ENCODE peak calls at places on chromosomes 16 and 17, in five cellular contexts. One of them, this sample, is unnamed.
A peak's percentile ranks its signal among the peaks of the same experiment; 100 is the strongest.

GRCh38 chr17:74898376-74898946 is 5.0 kb upstream of the FADS6 start:
- DNase-seq in nucleus accumbens: no peak
- DNase-seq in ELF-1: no peak
- DNase-seq in NCI-H2081: no peak
- DNase-seq in sigmoid colon: no peak
- DNase-seq in this sample: no peak

GRCh38 chr17:30357476-30357875 is 21.3 kb upstream of the CPD start:
- DNase-seq in nucleus accumbens: no peak
- DNase-seq in NCI-H2081: no peak
- DNase-seq in sigmoid colon: no peak
- DNase-seq in ELF-1: no peak
- DNase-seq in this sample: no peak

GRCh38 chr17:42023524-42024349 is 3.8 kb downstream of the NKIRAS2 start:
- DNase-seq in sigmoid colon: peak; percentile 72
- DNase-seq in nucleus accumbens: no peak
- DNase-seq in NCI-H2081: no peak
- DNase-seq in ELF-1: no peak
- DNase-seq in this sample: no peak

GRCh38 chr17:74901353-74902145 is 8.1 kb upstream of the FADS6 start:
- DNase-seq in sigmoid colon: no peak
- DNase-seq in ELF-1: no peak
- DNase-seq in nucleus accumbens: no peak
- DNase-seq in NCI-H2081: no peak
- DNase-seq in this sample: no peak

GRCh38 chr16:49634235-49635008 is 221.5 kb downstream of the ZNF423 start:
- DNase-seq in sigmoid colon: no peak
- DNase-seq in NCI-H2081: no peak
- DNase-seq in ELF-1: no peak
- DNase-seq in nucleus accumbens: no peak
- DNase-seq in this sample: no peak

GRCh38 chr16:88347656-88348376 is 34.9 kb upstream of the ZNF469 start:
- DNase-seq in sigmoid colon: peak; percentile 44
- DNase-seq in nucleus accumbens: no peak
- DNase-seq in NCI-H2081: no peak
- DNase-seq in ELF-1: no peak
- DNase-seq in this sample: peak; percentile 61

GRCh38 chr17:79124513-79125209 is 50.0 kb downstream of the ENGASE start:
- DNase-seq in nucleus accumbens: no peak
- DNase-seq in NCI-H2081: no peak
- DNase-seq in ELF-1: no peak
- DNase-seq in sigmoid colon: no peak
- DNase-seq in this sample: no peak

GRCh38 chr17:31593806-31594205 is 202.3 kb downstream of the RAB11FIP4 start:
- DNase-seq in ELF-1: no peak
- DNase-seq in nucleus accumbens: no peak
- DNase-seq in NCI-H2081: no peak
- DNase-seq in sigmoid colon: no peak
- DNase-seq in this sample: no peak

GRCh38 chr17:14779236-14779635 is 478.4 kb downstream of the HS3ST3B1 start:
- DNase-seq in NCI-H2081: no peak
- DNase-seq in sigmoid colon: no peak
- DNase-seq in ELF-1: peak; percentile 45
- DNase-seq in nucleus accumbens: no peak
- DNase-seq in this sample: no peak

GRCh38 chr17:57602896-57603295 is 142.2 kb downstream of the CCDC182 start:
- DNase-seq in nucleus accumbens: no peak
- DNase-seq in NCI-H2081: no peak
- DNase-seq in ELF-1: no peak
- DNase-seq in sigmoid colon: no peak
- DNase-seq in this sample: no peak

GRCh38 chr16:1113889-1114526 is 18.0 kb upstream of the C1QTNF8 start:
- DNase-seq in NCI-H2081: no peak
- DNase-seq in nucleus accumbens: no peak
- DNase-seq in sigmoid colon: no peak
- DNase-seq in ELF-1: no peak
- DNase-seq in this sample: peak; percentile 81

GRCh38 chr17:32206816-32207215 is 58.8 kb upstream of the RHBDL3 start:
- DNase-seq in ELF-1: no peak
- DNase-seq in nucleus accumbens: no peak
- DNase-seq in sigmoid colon: no peak
- DNase-seq in NCI-H2081: no peak
- DNase-seq in this sample: no peak

GRCh38 chr17:31480904-31481782 is 89.7 kb downstream of the RAB11FIP4 start:
- DNase-seq in nucleus accumbens: no peak
- DNase-seq in NCI-H2081: no peak
- DNase-seq in ELF-1: no peak
- DNase-seq in sigmoid colon: no peak
- DNase-seq in this sample: no peak

GRCh38 chr17:69228576-69228975 is at the start of gene ABCA10:
- DNase-seq in NCI-H2081: no peak
- DNase-seq in ELF-1: no peak
- DNase-seq in sigmoid colon: no peak
- DNase-seq in nucleus accumbens: no peak
- DNase-seq in this sample: no peak